ENCODE peak calls at places on chromosomes 1 and 21, in eight cellular contexts. V is suprapubic skin; A is CD8-positive, alpha-beta T cell; M is PC-9; W is GM23338; K is testis; G is heart left ventricle; L is K562. C is an unnamed sample.

GRCh38 chr1:117635805-117636204 is 30.0 kb downstream of the TENT5C start:
- DNase-seq in K (no peak), V (no peak), L (no peak), A (no peak), G (no peak), W (no peak), M (no peak), C (no peak)

GRCh38 chr1:41657101-41657500 is 172.6 kb upstream of the EDN2 start:
- DNase-seq in K (no peak), M (no peak), V (peak; percentile 31), W (no peak), L (no peak), A (no peak), G (no peak), C (no peak)

GRCh38 chr1:176073524-176074157 is 133.4 kb downstream of the COP1 start:
- DNase-seq in K (peak; percentile 80), W (peak; percentile 93), V (no peak), G (no peak), M (peak; percentile 51), A (no peak), L (peak; percentile 79), C (peak; percentile 68)

GRCh38 chr21:44751186-44751798 is 39.9 kb upstream of the TSPEAR start:
- DNase-seq in K (no peak), L (no peak), M (no peak), A (no peak), V (peak; percentile 49), W (no peak), G (no peak), C (no peak)

GRCh38 chr1:56169856-56170255 is 409.5 kb downstream of the PLPP3 start:
- DNase-seq in K (no peak), V (no peak), M (no peak), G (no peak), A (no peak), W (no peak), L (no peak), C (no peak)

GRCh38 chr1:27021347-27022031 is 8.8 kb upstream of the TENT5B start:
- DNase-seq in V (no peak), A (no peak), K (no peak), L (peak; percentile 50), W (no peak), M (no peak), G (no peak), C (no peak)

GRCh38 chr1:79859212-79859948 is 852.9 kb upstream of the ADGRL4 start:
- DNase-seq in K (no peak), V (no peak), L (no peak), M (no peak), G (no peak), W (no peak), A (no peak), C (no peak)

GRCh38 chr21:38308010-38308784 is 51.4 kb downstream of the KCNJ15 start:
- DNase-seq in W (no peak), A (no peak), M (no peak), K (peak; percentile 53), G (no peak), V (peak; percentile 69), L (no peak), C (no peak)

GRCh38 chr1:10451286-10451685 is 1.5 kb downstream of the CORT start:
- DNase-seq in W (peak; percentile 40), G (no peak), A (no peak), K (no peak), M (no peak), L (no peak), V (no peak), C (no peak)

GRCh38 chr1:119286587-119287181 is 81.9 kb upstream of the HAO2 start:
- DNase-seq in M (no peak), K (peak; percentile 34), W (peak; percentile 90), V (no peak), L (peak; percentile 66), A (no peak), G (no peak), C (peak; percentile 23)

GRCh38 chr1:193451606-193452005 is 265.2 kb upstream of the B3GALT2 start:
- DNase-seq in K (no peak), L (no peak), A (no peak), G (no peak), V (no peak), W (no peak), M (no peak), C (no peak)

GRCh38 chr1:245621589-245621988 is 466.8 kb downstream of the KIF26B start:
- DNase-seq in L (peak; percentile 30), M (no peak), A (no peak), V (no peak), G (no peak), K (no peak), W (no peak), C (no peak)

GRCh38 chr1:9052272-9053049 is 17.0 kb downstream of the SLC2A5 start:
- DNase-seq in K (no peak), V (no peak), L (no peak), G (no peak), M (no peak), W (no peak), A (no peak), C (no peak)

GRCh38 chr1:52659851-52660596 is 27.1 kb downstream of the SHISAL2A start:
- DNase-seq in M (peak; percentile 46), G (no peak), W (peak; percentile 49), K (peak; percentile 22), V (no peak), L (no peak), A (no peak), C (no peak)

GRCh38 chr1:162035241-162035640 is 11.6 kb upstream of the OLFML2B start:
- DNase-seq in A (no peak), W (no peak), M (no peak), V (no peak), L (no peak), K (no peak), G (no peak), C (peak; percentile 45)

GRCh38 chr1:30106125-30106524 is 617.3 kb downstream of the MATN1 start:
- DNase-seq in W (peak; percentile 86), A (no peak), M (peak; percentile 38), G (no peak), V (no peak), K (peak; percentile 43), L (peak; percentile 65), C (peak; percentile 63)

GRCh38 chr1:176854725-176855433 is 309.6 kb downstream of the ASTN1 start:
- DNase-seq in L (peak; percentile 22), K (no peak), W (no peak), V (no peak), G (no peak), M (no peak), A (no peak), C (no peak)

GRCh38 chr21:37060296-37060695 is 12.6 kb downstream of the PIGP start:
- DNase-seq in V (no peak), K (peak; percentile 51), A (no peak), L (peak; percentile 52), W (peak; percentile 80), M (peak; percentile 84), G (peak; percentile 57), C (peak; percentile 45)

GRCh38 chr1:23369335-23370013 is at the start of gene ZNF436:
- DNase-seq in W (peak; percentile 34), V (peak; percentile 91), A (peak; percentile 21), L (peak; percentile 95), K (peak; percentile 96), M (no peak), G (peak; percentile 97), C (peak; percentile 84)

GRCh38 chr1:23370270-23370743 is 671 bp upstream of the ZNF436 start:
- DNase-seq in M (no peak), W (no peak), V (no peak), L (no peak), A (no peak), G (no peak), K (no peak), C (no peak)

GRCh38 chr1:23372481-23372880 is 2.8 kb upstream of the ZNF436 start:
- DNase-seq in L (no peak), K (no peak), W (no peak), M (no peak), G (no peak), V (no peak), A (no peak), C (no peak)

GRCh38 chr1:23371987-23372386 is 2.4 kb upstream of the ZNF436 start:
- DNase-seq in M (no peak), V (no peak), A (no peak), L (peak; percentile 41), W (peak; percentile 27), K (no peak), G (no peak), C (no peak)

DNA sequence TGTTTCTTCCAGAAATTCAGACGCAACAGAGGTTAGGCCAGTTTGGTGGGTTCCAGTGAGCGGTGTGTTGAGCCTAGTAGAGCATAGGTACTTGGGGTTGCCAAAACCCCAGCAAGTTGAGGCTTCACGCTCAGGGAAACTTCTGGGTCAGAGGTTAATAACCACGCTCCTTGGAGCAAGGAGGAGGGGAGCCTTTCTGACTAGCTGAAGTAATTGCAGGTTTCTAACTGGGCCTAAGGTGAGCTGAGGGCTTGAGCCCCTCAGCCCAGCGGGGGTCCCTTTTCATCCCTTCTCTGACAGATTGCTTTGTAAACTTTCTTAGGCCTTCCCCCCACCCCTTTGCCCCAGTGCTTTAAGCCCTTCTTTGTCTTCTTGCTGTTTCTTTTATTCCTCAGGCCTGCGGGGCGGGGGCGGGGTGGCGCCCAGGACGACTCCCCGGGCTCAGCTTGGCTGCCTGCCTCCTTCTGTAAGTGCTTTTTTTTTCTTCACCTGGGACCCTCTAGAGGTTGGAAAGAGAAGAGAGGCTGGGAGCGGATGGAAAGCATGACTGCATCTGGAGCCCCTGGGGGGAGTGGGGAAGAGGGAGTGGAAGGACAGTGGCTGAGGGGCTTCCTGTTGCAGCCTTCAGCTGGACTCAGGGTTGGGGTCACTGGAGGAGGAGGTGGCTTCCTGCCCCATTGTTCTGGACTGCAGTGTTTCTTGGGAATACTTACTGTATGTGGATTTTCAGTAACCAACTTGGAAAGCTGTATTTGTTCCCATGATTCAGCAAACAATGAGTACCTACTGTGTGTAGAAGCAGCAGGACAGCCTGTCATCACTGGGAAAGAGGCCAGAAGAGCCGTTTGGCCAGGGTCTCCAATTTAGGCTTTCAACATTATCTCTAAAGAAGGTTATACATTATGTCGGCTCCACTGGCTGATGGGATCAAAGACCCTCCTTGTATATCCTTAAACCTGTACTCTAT is 1.4 kb upstream of the ZNF436 start:
- DNase-seq in W (peak; percentile 87), K (peak; percentile 35), L (peak; percentile 80), M (peak; percentile 88), A (no peak), V (no peak), G (peak; percentile 47), C (peak; percentile 10)
- TF ChIP-seq CTCF in W (no peak), K (no peak), L (peak; percentile 20), M (no peak), A (no peak), V (no peak), G (no peak), C (peak; percentile 17)

GRCh38 chr1:156709031-156709430 is 3.6 kb upstream of the CRABP2 start:
- DNase-seq in W (no peak), V (no peak), G (no peak), A (no peak), K (no peak), L (no peak), M (no peak), C (no peak)
- H3K4me1 ChIP-seq in W (peaks cover 68% of the 10 kb centered on the region), V (peaks cover 92% of the 10 kb centered on the region), G (peaks cover 25% of the 10 kb centered on the region), A (peaks cover 32% of the 10 kb centered on the region), K (peaks cover 32% of the 10 kb centered on the region), L (peaks cover 7% of the 10 kb centered on the region), M (peaks cover 64% of the 10 kb centered on the region), C (peaks cover 62% of the 10 kb centered on the region)

GRCh38 chr1:243273945-243274344 is 18.1 kb downstream of the SDCCAG8 start:
- DNase-seq in L (no peak), K (no peak), G (no peak), V (no peak), M (no peak), A (no peak), W (no peak), C (no peak)
- H3K36me3 ChIP-seq in L (peaks cover 33% of the 10 kb centered on the region), K (no peaks in the 10 kb centered on the region), G (peaks cover 5% of the 10 kb centered on the region), V (peaks cover 45% of the 10 kb centered on the region), M (peaks cover 18% of the 10 kb centered on the region), A (no peaks in the 10 kb centered on the region), W (no peaks in the 10 kb centered on the region), C (no peaks in the 10 kb centered on the region)

GRCh38 chr1:59900640-59901039 is 25.9 kb downstream of the CYP2J2 start:
- DNase-seq in M (no peak), A (no peak), K (no peak), L (no peak), V (no peak), W (peak; percentile 64), G (no peak), C (no peak)
- TF ChIP-seq CTCF in M (no peak), A (no peak), K (no peak), L (no peak), V (no peak), W (peak; percentile 64), G (no peak), C (peak; percentile 10)